ENCODE peak calls at places on chromosomes 12 and 14, in ten cellular contexts. L is PC-3; T is testis; V is left ventricle myocardium inferior; E is choroid plexus epithelial cell; S is fibroblast of lung; B is CD8-positive, alpha-beta T cell; G is fibroblast of villous mesenchyme; Q is HFF-Myc; C is esophagus squamous epithelium. D is an unnamed sample.

GRCh38 chr14:29529418-29529817 is 398.2 kb downstream of the PRKD1 start:
- DNase-seq in L (peak; percentile 20), T (no peak), V (no peak), E (peak; percentile 33), S (peak; percentile 30), B (no peak), G (peak; percentile 8), Q (no peak), C (no peak), D (no peak)

GRCh38 chr12:3172124-3173007 is 95.2 kb downstream of the TSPAN9 start:
- DNase-seq in L (no peak), T (no peak), V (no peak), E (no peak), S (no peak), B (no peak), G (no peak), Q (no peak), C (no peak), D (no peak)

GRCh38 chr14:105060751-105061427 is 4.3 kb downstream of the GPR132 start:
- DNase-seq in L (no peak), T (no peak), V (peak; percentile 55), E (no peak), S (no peak), B (peak; percentile 59), G (peak; percentile 35), Q (no peak), C (no peak), D (no peak)

GRCh38 chr14:51479584-51480305 is 172.0 kb upstream of the FRMD6 start:
- DNase-seq in L (peak; percentile 16), T (peak; percentile 23), V (peak; percentile 23), E (peak; percentile 59), S (peak; percentile 54), B (no peak), G (peak; percentile 47), Q (no peak), C (no peak), D (no peak)

GRCh38 chr14:90572461-90573150 is 175.8 kb downstream of the CALM1 start:
- DNase-seq in L (no peak), T (no peak), V (no peak), E (no peak), S (no peak), B (no peak), G (no peak), Q (no peak), C (no peak), D (no peak)

GRCh38 chr12:120117961-120118709 is 1.6 kb upstream of the RAB35 start:
- DNase-seq in L (peak; percentile 71), T (no peak), V (no peak), E (peak; percentile 66), S (peak; percentile 22), B (no peak), G (peak; percentile 62), Q (no peak), C (no peak), D (no peak)

GRCh38 chr12:122395319-122395718 is 27.1 kb downstream of the CLIP1 start:
- DNase-seq in L (peak; percentile 68), T (no peak), V (no peak), E (peak; percentile 77), S (peak; percentile 79), B (no peak), G (peak; percentile 73), Q (peak; percentile 49), C (no peak), D (peak; percentile 34)

GRCh38 chr12:130792926-130793849 is 45.9 kb downstream of the STX2 start:
- DNase-seq in L (no peak), T (no peak), V (no peak), E (no peak), S (no peak), B (no peak), G (no peak), Q (no peak), C (no peak), D (no peak)

GRCh38 chr12:123223241-123223668 is 9.7 kb downstream of the MPHOSPH9 start:
- DNase-seq in L (no peak), T (peak; percentile 23), V (no peak), E (no peak), S (no peak), B (peak; percentile 81), G (no peak), Q (no peak), C (no peak), D (no peak)

GRCh38 chr12:113647048-113647447 is 175.4 kb upstream of the LHX5 start:
- DNase-seq in L (no peak), T (peak; percentile 30), V (no peak), E (no peak), S (no peak), B (no peak), G (no peak), Q (no peak), C (no peak), D (no peak)
- TF ChIP-seq CTCF in L (peak; percentile 45), T (no peak), V (no peak), E (no peak), S (no peak), B (no peak), G (no peak), Q (no peak), C (no peak), D (peak; percentile 6)

DNA sequence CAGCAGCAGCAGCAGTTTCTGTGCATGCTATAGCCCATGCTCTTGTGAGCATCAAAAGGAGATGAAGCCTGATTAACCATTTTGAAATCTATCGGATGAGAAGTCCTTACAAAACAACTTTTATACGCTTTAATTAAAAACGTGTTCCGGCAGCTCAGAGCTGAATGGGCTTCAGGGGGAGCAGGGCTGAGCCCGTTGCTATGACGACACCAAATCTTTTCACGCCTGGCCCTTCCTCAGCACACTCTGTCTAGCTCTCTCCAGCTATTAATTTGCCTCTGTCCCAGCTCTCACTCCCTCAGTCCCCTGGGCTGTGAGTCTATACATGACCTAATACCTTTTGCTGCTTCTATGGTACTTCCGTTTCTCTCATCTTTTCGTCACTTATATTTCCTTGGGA is 15.8 kb downstream of the FOXA1 start:
- DNase-seq in L (no peak), T (no peak), V (no peak), E (no peak), S (no peak), B (no peak), G (no peak), Q (no peak), C (no peak), D (no peak)
- H3K4me3 ChIP-seq in L (peak overlapping the region; percentile 26), T (no peak overlapping the region), V (no peak overlapping the region), E (no peak overlapping the region), S (no peak overlapping the region), B (no peak overlapping the region), G (no peak overlapping the region), Q (no peak overlapping the region), C (no peak overlapping the region), D (no peak overlapping the region)

GRCh38 chr12:89651192-89651591 is 57.4 kb downstream of the ATP2B1 start:
- DNase-seq in L (no peak), T (no peak), V (no peak), E (no peak), S (no peak), B (no peak), G (no peak), Q (no peak), C (no peak), D (no peak)

GRCh38 chr12:89649139-89649538 is 59.5 kb downstream of the ATP2B1 start:
- DNase-seq in L (no peak), T (no peak), V (no peak), E (no peak), S (no peak), B (no peak), G (no peak), Q (no peak), C (no peak), D (no peak)

GRCh38 chr12:89648211-89648930 is 60.3 kb downstream of the ATP2B1 start:
- DNase-seq in L (no peak), T (no peak), V (no peak), E (peak; percentile 61), S (peak; percentile 60), B (no peak), G (peak; percentile 92), Q (no peak), C (no peak), D (no peak)

GRCh38 chr12:89650239-89650638 is 58.4 kb downstream of the ATP2B1 start:
- DNase-seq in L (peak; percentile 22), T (no peak), V (no peak), E (peak; percentile 23), S (peak; percentile 7), B (no peak), G (no peak), Q (no peak), C (no peak), D (no peak)

GRCh38 chr12:89649820-89650219 is 58.8 kb downstream of the ATP2B1 start:
- DNase-seq in L (no peak), T (no peak), V (no peak), E (no peak), S (no peak), B (no peak), G (no peak), Q (no peak), C (no peak), D (no peak)
- TF ChIP-seq CTCF in L (no peak), T (no peak), V (no peak), E (no peak), S (no peak), B (no peak), G (no peak), Q (no peak), C (no peak), D (no peak)

DNA sequence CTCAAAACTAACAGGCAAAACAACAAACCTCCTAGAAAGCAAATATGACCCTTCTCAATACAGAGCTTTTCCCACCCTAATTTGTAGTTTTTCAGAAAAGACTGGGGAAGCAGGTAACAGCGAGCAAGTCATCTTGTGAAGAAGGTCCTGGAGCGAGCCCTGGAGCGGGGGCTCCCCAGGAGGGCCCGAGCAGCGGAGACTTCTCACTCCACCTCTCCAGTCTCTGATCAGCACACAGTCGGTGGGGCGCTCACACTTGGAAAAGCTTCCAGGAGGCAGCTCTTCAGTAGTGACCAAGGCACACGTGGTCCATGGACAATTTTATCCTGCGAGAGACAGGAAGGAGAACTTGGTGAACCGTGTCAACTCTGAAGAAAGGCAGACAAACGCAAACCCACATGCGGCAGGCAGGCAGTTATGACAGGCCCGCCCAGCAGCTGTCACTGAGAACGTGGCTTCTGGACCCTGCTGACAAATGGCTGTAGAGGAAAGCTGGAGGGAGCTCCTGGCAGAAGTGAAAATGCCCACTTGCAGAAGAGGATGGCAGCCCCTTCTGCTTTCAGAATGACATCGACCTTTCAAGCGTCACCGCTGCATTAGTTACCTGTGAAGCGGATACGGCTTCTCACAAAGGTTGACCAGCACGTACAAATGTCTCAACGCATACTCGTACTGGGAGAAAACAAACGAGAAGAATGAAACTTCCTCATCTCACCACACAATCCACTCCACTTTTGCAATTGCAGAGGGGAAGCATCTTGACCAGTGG is 44.2 kb downstream of the LGMN start:
- DNase-seq in L (no peak), T (no peak), V (no peak), E (no peak), S (no peak), B (no peak), G (no peak), Q (no peak), C (no peak), D (no peak)
- H3K4me3 ChIP-seq in L (no peak overlapping the region), T (no peak overlapping the region), V (no peak overlapping the region), E (no peak overlapping the region), S (no peak overlapping the region), B (no peak overlapping the region), G (no peak overlapping the region), Q (no peak overlapping the region), C (no peak overlapping the region), D (no peak overlapping the region)

GRCh38 chr12:57276935-57277563 is 26.1 kb upstream of the STAC3 start:
- DNase-seq in L (peak; percentile 52), T (peak; percentile 58), V (no peak), E (peak; percentile 60), S (peak; percentile 34), B (no peak), G (peak; percentile 31), Q (no peak), C (no peak), D (no peak)
- TF ChIP-seq CTCF in L (peak; percentile 70), T (no peak), V (peak; percentile 67), E (peak; percentile 70), S (peak; percentile 57), B (no peak), G (peak; percentile 48), Q (peak; percentile 54), C (no peak), D (peak; percentile 20)